ENCODE peak calls at places on chromosomes 1 and 21, in four cellular contexts. One of them, this sample, is unnamed.

GRCh38 chr1:17926906-17927305 is 171.8 kb downstream of the ACTL8 start:
- DNase-seq in tibial artery: no peak
- DNase-seq in skeletal muscle cell: no peak
- DNase-seq in T-helper 2 cell: no peak
- DNase-seq in this sample: no peak

GRCh38 chr1:208510192-208510952 is 266.2 kb upstream of the PLXNA2 start:
- DNase-seq in T-helper 2 cell: no peak
- DNase-seq in tibial artery: no peak
- DNase-seq in skeletal muscle cell: no peak
- DNase-seq in this sample: no peak

GRCh38 chr1:234725177-234726132 is 115.5 kb upstream of the IRF2BP2 start:
- DNase-seq in skeletal muscle cell: no peak
- DNase-seq in T-helper 2 cell: no peak
- DNase-seq in tibial artery: no peak
- DNase-seq in this sample: peak

GRCh38 chr1:109499661-109500536 is 6.0 kb downstream of the CYB561D1 start:
- DNase-seq in skeletal muscle cell: no peak
- DNase-seq in T-helper 2 cell: no peak
- DNase-seq in tibial artery: no peak
- DNase-seq in this sample: no peak

GRCh38 chr1:53702287-53702805 is 36.6 kb downstream of the GLIS1 start:
- DNase-seq in T-helper 2 cell: no peak
- DNase-seq in skeletal muscle cell: no peak
- DNase-seq in tibial artery: no peak
- DNase-seq in this sample: no peak

GRCh38 chr1:72397786-72398185 is 115.4 kb upstream of the NEGR1 start:
- DNase-seq in tibial artery: no peak
- DNase-seq in skeletal muscle cell: peak
- DNase-seq in T-helper 2 cell: no peak
- DNase-seq in this sample: no peak

GRCh38 chr21:15210235-15210678 is 145.5 kb upstream of the NRIP1 start:
- DNase-seq in T-helper 2 cell: no peak
- DNase-seq in tibial artery: peak
- DNase-seq in skeletal muscle cell: no peak
- DNase-seq in this sample: peak

GRCh38 chr1:21622466-21623315 is 46.5 kb downstream of the RAP1GAP start:
- DNase-seq in T-helper 2 cell: no peak
- DNase-seq in tibial artery: no peak
- DNase-seq in skeletal muscle cell: no peak
- DNase-seq in this sample: no peak

GRCh38 chr1:107695341-107695740 is 269.6 kb downstream of the VAV3 start:
- DNase-seq in T-helper 2 cell: no peak
- DNase-seq in skeletal muscle cell: no peak
- DNase-seq in tibial artery: no peak
- DNase-seq in this sample: no peak